ENCODE peak calls at places on chromosomes 12 and 14, in nine cellular contexts. One of them, this sample, is unnamed.

GRCh38 chr12:107377596-107378385 is 284.4 kb upstream of the CRY1 start:
- DNase-seq in heart right ventricle: no peak
- DNase-seq in fibroblast of lung: no peak
- DNase-seq in MM.1S: no peak
- DNase-seq in WERI-Rb-1: no peak
- DNase-seq in cardiac muscle cell: no peak
- DNase-seq in endothelial cell of umbilical vein: no peak
- DNase-seq in PC-3: peak
- DNase-seq in lower lobe of right lung: no peak
- DNase-seq in this sample: no peak

GRCh38 chr14:72404998-72405397 is 472.8 kb downstream of the RGS6 start:
- DNase-seq in heart right ventricle: no peak
- DNase-seq in fibroblast of lung: no peak
- DNase-seq in MM.1S: no peak
- DNase-seq in WERI-Rb-1: no peak
- DNase-seq in cardiac muscle cell: no peak
- DNase-seq in endothelial cell of umbilical vein: no peak
- DNase-seq in PC-3: no peak
- DNase-seq in lower lobe of right lung: no peak
- DNase-seq in this sample: no peak

GRCh38 chr12:53927220-53928029 is 11.2 kb upstream of the HOXC13 start:
- DNase-seq in heart right ventricle: no peak
- DNase-seq in fibroblast of lung: no peak
- DNase-seq in MM.1S: no peak
- DNase-seq in WERI-Rb-1: no peak
- DNase-seq in cardiac muscle cell: no peak
- DNase-seq in endothelial cell of umbilical vein: no peak
- DNase-seq in PC-3: no peak
- DNase-seq in lower lobe of right lung: no peak
- DNase-seq in this sample: no peak

GRCh38 chr14:104136472-104137296 is 1.7 kb upstream of the KIF26A start:
- DNase-seq in heart right ventricle: peak
- DNase-seq in fibroblast of lung: no peak
- DNase-seq in MM.1S: no peak
- DNase-seq in WERI-Rb-1: peak
- DNase-seq in cardiac muscle cell: no peak
- DNase-seq in endothelial cell of umbilical vein: no peak
- DNase-seq in PC-3: no peak
- DNase-seq in lower lobe of right lung: peak
- DNase-seq in this sample: peak

GRCh38 chr12:63955831-63956685 is 111.6 kb downstream of the SRGAP1 start:
- DNase-seq in heart right ventricle: no peak
- DNase-seq in fibroblast of lung: peak
- DNase-seq in MM.1S: no peak
- DNase-seq in WERI-Rb-1: no peak
- DNase-seq in cardiac muscle cell: no peak
- DNase-seq in endothelial cell of umbilical vein: no peak
- DNase-seq in PC-3: no peak
- DNase-seq in lower lobe of right lung: no peak
- DNase-seq in this sample: no peak

GRCh38 chr12:84785951-84786350 is 126.6 kb downstream of the SLC6A15 start:
- DNase-seq in heart right ventricle: no peak
- DNase-seq in fibroblast of lung: peak
- DNase-seq in MM.1S: no peak
- DNase-seq in WERI-Rb-1: no peak
- DNase-seq in cardiac muscle cell: no peak
- DNase-seq in endothelial cell of umbilical vein: no peak
- DNase-seq in PC-3: no peak
- DNase-seq in lower lobe of right lung: no peak
- DNase-seq in this sample: no peak

GRCh38 chr14:41972531-41972930 is 365.9 kb downstream of the LRFN5 start:
- DNase-seq in heart right ventricle: no peak
- DNase-seq in fibroblast of lung: no peak
- DNase-seq in MM.1S: no peak
- DNase-seq in WERI-Rb-1: no peak
- DNase-seq in cardiac muscle cell: no peak
- DNase-seq in endothelial cell of umbilical vein: no peak
- DNase-seq in PC-3: no peak
- DNase-seq in lower lobe of right lung: no peak
- DNase-seq in this sample: no peak

GRCh38 chr12:110269622-110270124 is 11.4 kb upstream of the ATP2A2 start:
- DNase-seq in heart right ventricle: no peak
- DNase-seq in fibroblast of lung: peak
- DNase-seq in MM.1S: no peak
- DNase-seq in WERI-Rb-1: no peak
- DNase-seq in cardiac muscle cell: no peak
- DNase-seq in endothelial cell of umbilical vein: peak
- DNase-seq in PC-3: peak
- DNase-seq in lower lobe of right lung: no peak
- DNase-seq in this sample: no peak

GRCh38 chr12:88860846-88861245 is 280.6 kb upstream of the KITLG start:
- DNase-seq in heart right ventricle: no peak
- DNase-seq in fibroblast of lung: no peak
- DNase-seq in MM.1S: no peak
- DNase-seq in WERI-Rb-1: no peak
- DNase-seq in cardiac muscle cell: no peak
- DNase-seq in endothelial cell of umbilical vein: no peak
- DNase-seq in PC-3: no peak
- DNase-seq in lower lobe of right lung: no peak
- DNase-seq in this sample: no peak

GRCh38 chr14:59836116-59836515 is 34.5 kb downstream of the RTN1 start:
- DNase-seq in heart right ventricle: no peak
- DNase-seq in fibroblast of lung: no peak
- DNase-seq in MM.1S: no peak
- DNase-seq in WERI-Rb-1: no peak
- DNase-seq in cardiac muscle cell: no peak
- DNase-seq in endothelial cell of umbilical vein: no peak
- DNase-seq in PC-3: peak
- DNase-seq in lower lobe of right lung: no peak
- DNase-seq in this sample: no peak

GRCh38 chr14:98154254-98154653 is 1117.7 kb downstream of the BCL11B start:
- DNase-seq in heart right ventricle: no peak
- DNase-seq in fibroblast of lung: no peak
- DNase-seq in MM.1S: no peak
- DNase-seq in WERI-Rb-1: no peak
- DNase-seq in cardiac muscle cell: no peak
- DNase-seq in endothelial cell of umbilical vein: no peak
- DNase-seq in PC-3: no peak
- DNase-seq in lower lobe of right lung: no peak
- DNase-seq in this sample: no peak

GRCh38 chr14:80419339-80419738 is 208.0 kb upstream of the DIO2 start:
- DNase-seq in heart right ventricle: no peak
- DNase-seq in fibroblast of lung: no peak
- DNase-seq in MM.1S: no peak
- DNase-seq in WERI-Rb-1: no peak
- DNase-seq in cardiac muscle cell: no peak
- DNase-seq in endothelial cell of umbilical vein: no peak
- DNase-seq in PC-3: no peak
- DNase-seq in lower lobe of right lung: no peak
- DNase-seq in this sample: no peak

GRCh38 chr12:113250045-113250444 is 28.8 kb downstream of the TPCN1 start:
- DNase-seq in heart right ventricle: no peak
- DNase-seq in fibroblast of lung: no peak
- DNase-seq in MM.1S: no peak
- DNase-seq in WERI-Rb-1: no peak
- DNase-seq in cardiac muscle cell: no peak
- DNase-seq in endothelial cell of umbilical vein: no peak
- DNase-seq in PC-3: no peak
- DNase-seq in lower lobe of right lung: no peak
- DNase-seq in this sample: no peak

GRCh38 chr12:50763637-50764115 is at the start of gene ATF1:
- DNase-seq in heart right ventricle: peak
- DNase-seq in fibroblast of lung: peak
- DNase-seq in MM.1S: peak
- DNase-seq in WERI-Rb-1: peak
- DNase-seq in cardiac muscle cell: peak
- DNase-seq in endothelial cell of umbilical vein: peak
- DNase-seq in PC-3: peak
- DNase-seq in lower lobe of right lung: peak
- DNase-seq in this sample: peak

GRCh38 chr12:94875525-94875924 is 128.0 kb downstream of the NDUFA12 start:
- DNase-seq in heart right ventricle: no peak
- DNase-seq in fibroblast of lung: peak
- DNase-seq in MM.1S: peak
- DNase-seq in WERI-Rb-1: peak
- DNase-seq in cardiac muscle cell: peak
- DNase-seq in endothelial cell of umbilical vein: peak
- DNase-seq in PC-3: peak
- DNase-seq in lower lobe of right lung: no peak
- DNase-seq in this sample: no peak

GRCh38 chr12:55713721-55714120 is 2.1 kb upstream of the BLOC1S1 start:
- DNase-seq in heart right ventricle: no peak
- DNase-seq in fibroblast of lung: peak
- DNase-seq in MM.1S: no peak
- DNase-seq in WERI-Rb-1: no peak
- DNase-seq in cardiac muscle cell: no peak
- DNase-seq in endothelial cell of umbilical vein: no peak
- DNase-seq in PC-3: peak
- DNase-seq in lower lobe of right lung: no peak
- DNase-seq in this sample: no peak

GRCh38 chr12:122023339-122024131 is 1.9 kb downstream of the BCL7A start:
- DNase-seq in heart right ventricle: peak
- DNase-seq in fibroblast of lung: peak
- DNase-seq in MM.1S: no peak
- DNase-seq in WERI-Rb-1: peak
- DNase-seq in cardiac muscle cell: peak
- DNase-seq in endothelial cell of umbilical vein: peak
- DNase-seq in PC-3: peak
- DNase-seq in lower lobe of right lung: peak
- DNase-seq in this sample: peak

GRCh38 chr12:122024132-122024785 is 2.6 kb downstream of the BCL7A start:
- DNase-seq in heart right ventricle: no peak
- DNase-seq in fibroblast of lung: no peak
- DNase-seq in MM.1S: no peak
- DNase-seq in WERI-Rb-1: peak
- DNase-seq in cardiac muscle cell: no peak
- DNase-seq in endothelial cell of umbilical vein: no peak
- DNase-seq in PC-3: no peak
- DNase-seq in lower lobe of right lung: no peak
- DNase-seq in this sample: no peak

GRCh38 chr12:122021822-122022392 is at the start of gene BCL7A:
- DNase-seq in heart right ventricle: peak
- DNase-seq in fibroblast of lung: peak
- DNase-seq in MM.1S: peak
- DNase-seq in WERI-Rb-1: peak
- DNase-seq in cardiac muscle cell: peak
- DNase-seq in endothelial cell of umbilical vein: peak
- DNase-seq in PC-3: peak
- DNase-seq in lower lobe of right lung: peak
- DNase-seq in this sample: peak

GRCh38 chr12:122021193-122021821 is 377 bp upstream of the BCL7A start:
- DNase-seq in heart right ventricle: peak
- DNase-seq in fibroblast of lung: no peak
- DNase-seq in MM.1S: no peak
- DNase-seq in WERI-Rb-1: peak
- DNase-seq in cardiac muscle cell: peak
- DNase-seq in endothelial cell of umbilical vein: peak
- DNase-seq in PC-3: peak
- DNase-seq in lower lobe of right lung: no peak
- DNase-seq in this sample: peak

DNA sequence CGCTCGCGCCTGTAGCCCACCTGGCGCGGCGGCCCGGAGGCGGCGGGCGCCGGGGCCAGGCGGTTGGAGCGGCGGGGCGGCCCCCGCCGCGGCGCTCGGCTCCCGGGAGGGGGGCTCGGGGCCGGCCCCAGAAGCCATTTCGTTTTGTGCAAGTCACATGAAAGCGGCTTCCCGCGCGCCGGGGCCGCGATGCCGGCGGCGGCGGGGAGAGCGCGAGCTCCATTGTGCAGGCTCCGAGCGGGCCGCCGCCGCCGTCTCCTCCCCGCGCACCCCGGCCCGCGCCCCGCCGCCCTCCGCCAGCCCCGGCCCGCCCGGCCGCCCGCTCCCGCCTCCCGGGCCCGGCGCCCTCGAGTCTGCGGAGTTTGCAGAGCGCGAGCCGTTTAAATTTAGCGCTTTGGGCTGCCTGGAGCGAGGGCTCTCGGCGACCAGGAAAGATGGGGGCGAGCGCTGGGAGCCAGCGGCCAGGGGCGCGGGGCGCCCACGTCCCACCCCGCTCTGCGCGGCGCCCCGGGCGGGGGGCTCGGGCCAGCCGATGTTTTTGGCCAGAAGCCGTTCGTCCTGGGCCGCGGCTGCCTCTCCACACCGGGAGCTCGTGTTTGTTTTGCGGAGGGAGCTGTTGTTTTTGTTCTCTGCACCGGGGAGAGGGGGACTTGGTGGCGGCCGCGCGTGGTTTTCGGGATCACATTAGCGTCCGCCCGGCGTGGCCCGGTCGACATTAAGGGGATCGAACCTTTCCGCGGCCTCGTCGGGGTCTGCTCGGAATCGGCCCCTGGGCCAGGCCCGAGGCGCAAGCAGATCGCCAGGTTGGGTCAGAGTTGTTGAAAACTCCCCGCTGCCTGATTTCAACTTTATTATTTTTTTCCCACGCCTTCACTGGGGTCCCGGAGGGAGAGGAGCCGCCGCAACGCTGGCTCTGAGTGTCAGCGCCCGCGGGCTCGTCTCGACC is 982 bp downstream of the BCL7A start:
- DNase-seq in heart right ventricle: no peak
- DNase-seq in fibroblast of lung: no peak
- DNase-seq in MM.1S: no peak
- DNase-seq in WERI-Rb-1: peak
- DNase-seq in cardiac muscle cell: peak
- DNase-seq in endothelial cell of umbilical vein: no peak
- DNase-seq in PC-3: peak
- DNase-seq in lower lobe of right lung: no peak
- DNase-seq in this sample: peak
- H3K27ac ChIP-seq in heart right ventricle: peak
- H3K27ac ChIP-seq in fibroblast of lung: peak
- H3K27ac ChIP-seq in MM.1S: no peak
- H3K27ac ChIP-seq in WERI-Rb-1: peak
- H3K27ac ChIP-seq in cardiac muscle cell: peak
- H3K27ac ChIP-seq in endothelial cell of umbilical vein: peak
- H3K27ac ChIP-seq in PC-3: peak
- H3K27ac ChIP-seq in lower lobe of right lung: peak
- H3K27ac ChIP-seq in this sample: peak

GRCh38 chr14:68512088-68512487 is 280.8 kb downstream of the ZFP36L1 start:
- DNase-seq in heart right ventricle: no peak
- DNase-seq in fibroblast of lung: peak
- DNase-seq in MM.1S: no peak
- DNase-seq in WERI-Rb-1: no peak
- DNase-seq in cardiac muscle cell: no peak
- DNase-seq in endothelial cell of umbilical vein: no peak
- DNase-seq in PC-3: no peak
- DNase-seq in lower lobe of right lung: no peak
- DNase-seq in this sample: peak
- TF ChIP-seq CTCF in heart right ventricle: no peak
- TF ChIP-seq CTCF in fibroblast of lung: no peak
- TF ChIP-seq CTCF in MM.1S: no peak
- TF ChIP-seq CTCF in WERI-Rb-1: no peak
- TF ChIP-seq CTCF in cardiac muscle cell: no peak
- TF ChIP-seq CTCF in endothelial cell of umbilical vein: no peak
- TF ChIP-seq CTCF in PC-3: no peak
- TF ChIP-seq CTCF in lower lobe of right lung: no peak
- TF ChIP-seq CTCF in this sample: no peak

GRCh38 chr12:19886805-19887105 is 447.5 kb downstream of the AEBP2 start:
- DNase-seq in heart right ventricle: no peak
- DNase-seq in fibroblast of lung: peak
- DNase-seq in MM.1S: no peak
- DNase-seq in WERI-Rb-1: no peak
- DNase-seq in cardiac muscle cell: no peak
- DNase-seq in endothelial cell of umbilical vein: no peak
- DNase-seq in PC-3: no peak
- DNase-seq in lower lobe of right lung: no peak
- DNase-seq in this sample: no peak
- H3K27ac ChIP-seq in heart right ventricle: peak
- H3K27ac ChIP-seq in fibroblast of lung: no peak
- H3K27ac ChIP-seq in MM.1S: no peak
- H3K27ac ChIP-seq in WERI-Rb-1: no peak
- H3K27ac ChIP-seq in cardiac muscle cell: no peak
- H3K27ac ChIP-seq in endothelial cell of umbilical vein: no peak
- H3K27ac ChIP-seq in PC-3: no peak
- H3K27ac ChIP-seq in lower lobe of right lung: peak
- H3K27ac ChIP-seq in this sample: peak

GRCh38 chr14:61380984-61381383 is 59.6 kb downstream of the PRKCH start:
- DNase-seq in heart right ventricle: no peak
- DNase-seq in fibroblast of lung: no peak
- DNase-seq in MM.1S: no peak
- DNase-seq in WERI-Rb-1: no peak
- DNase-seq in cardiac muscle cell: no peak
- DNase-seq in endothelial cell of umbilical vein: no peak
- DNase-seq in PC-3: peak
- DNase-seq in lower lobe of right lung: no peak
- DNase-seq in this sample: no peak
- TF ChIP-seq CTCF in heart right ventricle: no peak
- TF ChIP-seq CTCF in fibroblast of lung: no peak
- TF ChIP-seq CTCF in MM.1S: no peak
- TF ChIP-seq CTCF in WERI-Rb-1: peak
- TF ChIP-seq CTCF in cardiac muscle cell: no peak
- TF ChIP-seq CTCF in endothelial cell of umbilical vein: no peak
- TF ChIP-seq CTCF in PC-3: peak
- TF ChIP-seq CTCF in lower lobe of right lung: no peak
- TF ChIP-seq CTCF in this sample: no peak

This sample was measured in left ventricle myocardium inferior.